ENCODE peak calls at places on chromosomes 3 and 15, in five cellular contexts. H, Y, J, I and X are unnamed samples.

GRCh38 chr3:47909607-47910006 is 106.6 kb downstream of the MAP4 start:
- DNase-seq in H (no peak), Y (no peak), J (no peak), I (no peak), X (no peak)

GRCh38 chr3:196179380-196180308 is 31.6 kb downstream of the ZDHHC19 start:
- DNase-seq in H (peak), Y (no peak), J (no peak), I (peak), X (peak)

GRCh38 chr3:49871536-49872157 is 1.9 kb upstream of the CAMKV start:
- DNase-seq in H (no peak), Y (no peak), J (no peak), I (no peak), X (no peak)

GRCh38 chr15:81221449-81221848 is 24.8 kb downstream of the IL16 start:
- DNase-seq in H (no peak), Y (no peak), J (no peak), I (no peak), X (no peak)

GRCh38 chr3:11878837-11879236 is 32.2 kb upstream of the TAMM41 start:
- DNase-seq in H (no peak), Y (no peak), J (no peak), I (peak), X (no peak)

GRCh38 chr15:76313731-76314130 is 2.5 kb upstream of the ETFA start:
- DNase-seq in H (no peak), Y (no peak), J (no peak), I (no peak), X (no peak)

GRCh38 chr15:51737538-51738305 is at the start of gene LYSMD2:
- DNase-seq in H (peak), Y (peak), J (peak), I (peak), X (peak)

GRCh38 chr3:158725348-158725966 is 6.8 kb downstream of the RARRES1 start:
- DNase-seq in H (no peak), Y (peak), J (peak), I (no peak), X (no peak)

GRCh38 chr3:16715281-16715680 is 110.1 kb upstream of the DAZL start:
- DNase-seq in H (no peak), Y (no peak), J (no peak), I (no peak), X (no peak)

GRCh38 chr3:64422192-64422591 is 196.9 kb upstream of the PRICKLE2 start:
- DNase-seq in H (no peak), Y (no peak), J (no peak), I (no peak), X (no peak)

GRCh38 chr3:12947504-12948369 is 106.4 kb upstream of the RPL32 start:
- DNase-seq in H (no peak), Y (no peak), J (peak), I (no peak), X (no peak)

GRCh38 chr3:127836004-127836882 is 13.9 kb upstream of the MGLL start:
- DNase-seq in H (no peak), Y (no peak), J (no peak), I (no peak), X (no peak)

GRCh38 chr3:119812491-119813058 is 30.7 kb downstream of the NR1I2 start:
- DNase-seq in H (no peak), Y (no peak), J (no peak), I (no peak), X (no peak)

GRCh38 chr3:119329551-119329950 is 35.4 kb downstream of the ARHGAP31 start:
- DNase-seq in H (no peak), Y (no peak), J (no peak), I (no peak), X (peak)

GRCh38 chr15:63390689-63391088 is 9.0 kb upstream of the CA12 start:
- DNase-seq in H (no peak), Y (no peak), J (no peak), I (no peak), X (no peak)

GRCh38 chr3:13214847-13215472 is 141.7 kb upstream of the IQSEC1 start:
- DNase-seq in H (no peak), Y (no peak), J (no peak), I (no peak), X (no peak)

GRCh38 chr15:46091860-46092450 is 457.1 kb downstream of the SQOR start:
- DNase-seq in H (no peak), Y (no peak), J (peak), I (peak), X (no peak)

GRCh38 chr15:93152264-93152884 is 63.4 kb upstream of the RGMA start:
- DNase-seq in H (peak), Y (no peak), J (no peak), I (no peak), X (no peak)

GRCh38 chr3:112640864-112641751 is at the start of gene CCDC80:
- DNase-seq in H (no peak), Y (no peak), J (peak), I (peak), X (no peak)

GRCh38 chr15:68299436-68299835 is 21.9 kb downstream of the FEM1B start:
- DNase-seq in H (no peak), Y (no peak), J (no peak), I (no peak), X (no peak)

GRCh38 chr3:46812237-46812791 is 50.9 kb downstream of the MYL3 start:
- DNase-seq in H (peak), Y (peak), J (peak), I (peak), X (no peak)

GRCh38 chr3:32129832-32130231 is 23.4 kb downstream of the GPD1L start:
- DNase-seq in H (no peak), Y (no peak), J (no peak), I (no peak), X (no peak)

GRCh38 chr3:17140670-17141505 is 256.1 kb downstream of the PLCL2 start:
- DNase-seq in H (no peak), Y (no peak), J (no peak), I (no peak), X (no peak)

GRCh38 chr3:60920519-60920918 is 330.7 kb downstream of the FHIT start:
- DNase-seq in H (no peak), Y (no peak), J (no peak), I (no peak), X (no peak)

GRCh38 chr3:50316657-50317242 is 5.8 kb downstream of the HYAL2 start:
- DNase-seq in H (peak), Y (peak), J (peak), I (no peak), X (peak)

GRCh38 chr15:84840741-84841429 is 23.7 kb downstream of the ALPK3 start:
- DNase-seq in H (no peak), Y (peak), J (peak), I (no peak), X (no peak)
- H3K27ac ChIP-seq in H (no peak), Y (peak), J (peak), I (no peak), X (no peak)

GRCh38 chr15:77505556-77505955 is 84.9 kb downstream of the HMG20A start:
- DNase-seq in H (no peak), Y (no peak), J (no peak), I (no peak), X (no peak)

GRCh38 chr15:77507151-77507847 is 86.6 kb downstream of the HMG20A start:
- DNase-seq in H (no peak), Y (no peak), J (no peak), I (no peak), X (no peak)

GRCh38 chr15:77506311-77507150 is 85.8 kb downstream of the HMG20A start:
- DNase-seq in H (no peak), Y (peak), J (no peak), I (no peak), X (no peak)

GRCh38 chr15:77508541-77509505 is 88.1 kb downstream of the HMG20A start:
- DNase-seq in H (no peak), Y (peak), J (no peak), I (no peak), X (no peak)

DNA sequence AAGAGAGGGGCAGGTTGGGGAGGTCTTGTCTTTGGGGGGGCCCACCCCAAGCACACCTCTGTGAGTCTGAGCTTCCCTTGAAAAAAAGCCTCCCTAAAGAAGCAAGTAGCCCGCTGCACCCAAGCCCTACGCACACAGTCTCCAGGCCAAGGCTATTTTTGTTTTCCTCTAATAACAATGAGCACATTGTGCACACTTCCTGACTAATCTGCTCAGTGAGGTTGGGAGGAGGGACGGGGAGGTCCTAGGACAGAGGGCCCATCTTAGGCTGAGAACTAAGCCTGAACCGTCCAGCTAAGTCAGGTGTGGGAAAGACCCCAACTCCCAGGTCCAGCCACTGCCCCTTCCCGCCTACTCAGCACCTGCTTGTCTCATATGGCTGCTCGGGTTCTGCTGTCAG is 87.2 kb downstream of the HMG20A start:
- DNase-seq in H (no peak), Y (no peak), J (no peak), I (no peak), X (no peak)
- H3K27ac ChIP-seq in H (no peak), Y (no peak), J (no peak), I (no peak), X (peak)

GRCh38 chr3:186365202-186365974 is 3.4 kb upstream of the DGKG start:
- DNase-seq in H (no peak), Y (no peak), J (no peak), I (no peak), X (no peak)
- H3K27ac ChIP-seq in H (no peak), Y (no peak), J (no peak), I (no peak), X (no peak)

DNA sequence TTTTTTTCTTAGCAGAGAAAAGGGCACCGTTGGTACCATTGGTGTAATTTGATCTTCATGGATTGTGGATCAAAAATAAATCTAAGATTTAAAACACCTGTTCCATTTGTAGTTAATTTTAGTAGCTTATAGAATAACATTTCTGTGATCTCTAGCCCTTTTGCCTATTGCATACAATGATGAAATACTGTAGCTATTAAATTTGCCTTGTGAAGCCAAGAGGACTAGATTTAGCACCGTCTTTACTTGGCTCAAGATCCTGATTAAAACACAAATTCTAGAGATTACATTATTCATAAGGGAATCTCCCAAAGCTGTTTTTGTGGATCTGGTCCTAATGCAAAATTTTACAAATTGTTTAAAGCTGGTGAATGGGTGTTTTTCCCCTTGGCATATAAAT is 8.2 kb downstream of the TBC1D23 start:
- DNase-seq in H (no peak), Y (no peak), J (no peak), I (no peak), X (no peak)
- H3K27ac ChIP-seq in H (no peak), Y (no peak), J (no peak), I (no peak), X (no peak)

GRCh38 chr15:74692327-74692726 is 3.5 kb downstream of the EDC3 start:
- DNase-seq in H (no peak), Y (no peak), J (no peak), I (no peak), X (no peak)

GRCh38 chr15:74696398-74696729 is 540 bp upstream of the EDC3 start:
- DNase-seq in H (no peak), Y (no peak), J (no peak), I (no peak), X (no peak)

GRCh38 chr15:74695597-74696397 is at the start of gene EDC3:
- DNase-seq in H (peak), Y (peak), J (peak), I (peak), X (peak)

DNA sequence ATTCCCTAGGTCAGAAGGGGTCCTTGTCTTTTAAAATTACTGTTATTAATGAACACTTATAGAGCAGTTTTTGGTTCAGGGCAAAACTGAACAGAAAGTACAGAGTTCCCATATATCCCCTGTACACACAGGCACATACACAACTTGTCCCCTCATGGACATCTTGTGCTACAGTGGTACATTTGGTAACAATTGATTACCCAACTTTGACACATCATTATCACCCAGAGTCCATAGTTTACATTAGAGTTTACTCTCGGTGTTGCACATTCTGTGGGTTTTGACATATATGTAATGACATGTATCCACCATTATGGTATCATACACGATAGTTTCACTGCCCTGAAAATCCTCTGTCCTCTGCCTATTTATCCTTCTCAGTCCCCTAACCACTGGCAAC is 984 bp upstream of the EDC3 start:
- DNase-seq in H (no peak), Y (no peak), J (no peak), I (no peak), X (no peak)
- H3K27ac ChIP-seq in H (peak), Y (no peak), J (no peak), I (no peak), X (no peak)